ENCODE peak calls at places on chromosomes 2 and 18, in six cellular contexts. B is K562, A is transverse colon, Z is uterus, S is suprapubic skin, W is HCT116. I is an unnamed sample.

GRCh38 chr2:106719222-106719621 is 166.7 kb downstream of the ST6GAL2 start:
- DNase-seq in B (no peak), A (no peak), Z (no peak), S (no peak), W (no peak), I (no peak)

GRCh38 chr2:17076535-17076934 is 410.9 kb upstream of the CYRIA start:
- DNase-seq in B (no peak), A (no peak), Z (no peak), S (no peak), W (no peak), I (no peak)

GRCh38 chr2:86042256-86043168 is 63.2 kb downstream of the POLR1A start:
- DNase-seq in B (no peak), A (no peak), Z (peak), S (peak), W (no peak), I (no peak)

GRCh38 chr2:135226961-135227360 is 174.9 kb downstream of the RAB3GAP1 start:
- DNase-seq in B (no peak), A (no peak), Z (no peak), S (no peak), W (no peak), I (no peak)

GRCh38 chr2:159073256-159073655 is 104.8 kb downstream of the TANC1 start:
- DNase-seq in B (no peak), A (no peak), Z (no peak), S (no peak), W (no peak), I (no peak)

GRCh38 chr18:78416853-78417252 is 562.8 kb upstream of the SALL3 start:
- DNase-seq in B (no peak), A (no peak), Z (no peak), S (no peak), W (no peak), I (no peak)

GRCh38 chr2:56522605-56523089 is 338.9 kb downstream of the CCDC85A start:
- DNase-seq in B (no peak), A (no peak), Z (no peak), S (no peak), W (no peak), I (no peak)

GRCh38 chr18:26335139-26335933 is 109.1 kb downstream of the TAF4B start:
- DNase-seq in B (no peak), A (no peak), Z (no peak), S (no peak), W (no peak), I (no peak)

GRCh38 chr2:227805578-227805977 is 8.1 kb upstream of the CCL20 start:
- DNase-seq in B (no peak), A (no peak), Z (no peak), S (no peak), W (no peak), I (no peak)

GRCh38 chr2:239455436-239456203 is 54.8 kb upstream of the HDAC4 start:
- DNase-seq in B (no peak), A (no peak), Z (no peak), S (no peak), W (no peak), I (peak)

GRCh38 chr2:54988612-54989011 is 61.6 kb downstream of the RTN4 start:
- DNase-seq in B (no peak), A (no peak), Z (no peak), S (no peak), W (no peak), I (no peak)

GRCh38 chr2:64859208-64860161 is 129.7 kb upstream of the SLC1A4 start:
- DNase-seq in B (peak), A (peak), Z (peak), S (peak), W (peak), I (peak)

GRCh38 chr18:58788971-58789797 is 75.5 kb upstream of the ZNF532 start:
- DNase-seq in B (no peak), A (no peak), Z (no peak), S (no peak), W (no peak), I (no peak)

GRCh38 chr2:147500229-147500628 is 344.6 kb upstream of the ACVR2A start:
- DNase-seq in B (no peak), A (no peak), Z (no peak), S (no peak), W (no peak), I (no peak)

GRCh38 chr2:73205611-73206010 is 3.2 kb downstream of the NOTO start:
- DNase-seq in B (no peak), A (no peak), Z (no peak), S (no peak), W (no peak), I (no peak)

GRCh38 chr2:210337159-210337558 is 22.2 kb upstream of the MYL1 start:
- DNase-seq in B (no peak), A (no peak), Z (no peak), S (no peak), W (no peak), I (no peak)

GRCh38 chr2:191382801-191383200 is 137.6 kb downstream of the MYO1B start:
- DNase-seq in B (no peak), A (peak), Z (no peak), S (no peak), W (no peak), I (no peak)

GRCh38 chr18:48666613-48667012 is 127.8 kb downstream of the CTIF start:
- DNase-seq in B (no peak), A (no peak), Z (no peak), S (peak), W (no peak), I (peak)

GRCh38 chr18:48665654-48666053 is 126.8 kb downstream of the CTIF start:
- DNase-seq in B (no peak), A (no peak), Z (no peak), S (peak), W (no peak), I (no peak)

GRCh38 chr18:48669180-48669675 is 130.4 kb downstream of the CTIF start:
- DNase-seq in B (no peak), A (no peak), Z (no peak), S (no peak), W (no peak), I (no peak)

GRCh38 chr18:48668466-48669179 is 129.8 kb downstream of the CTIF start:
- DNase-seq in B (no peak), A (no peak), Z (no peak), S (peak), W (no peak), I (no peak)

GRCh38 chr18:48667276-48668254 is 128.7 kb downstream of the CTIF start:
- DNase-seq in B (no peak), A (no peak), Z (no peak), S (peak), W (no peak), I (peak)
- TF ChIP-seq CTCF in B (peak), A (no peak), Z (no peak), S (no peak), W (peak), I (no peak)

DNA sequence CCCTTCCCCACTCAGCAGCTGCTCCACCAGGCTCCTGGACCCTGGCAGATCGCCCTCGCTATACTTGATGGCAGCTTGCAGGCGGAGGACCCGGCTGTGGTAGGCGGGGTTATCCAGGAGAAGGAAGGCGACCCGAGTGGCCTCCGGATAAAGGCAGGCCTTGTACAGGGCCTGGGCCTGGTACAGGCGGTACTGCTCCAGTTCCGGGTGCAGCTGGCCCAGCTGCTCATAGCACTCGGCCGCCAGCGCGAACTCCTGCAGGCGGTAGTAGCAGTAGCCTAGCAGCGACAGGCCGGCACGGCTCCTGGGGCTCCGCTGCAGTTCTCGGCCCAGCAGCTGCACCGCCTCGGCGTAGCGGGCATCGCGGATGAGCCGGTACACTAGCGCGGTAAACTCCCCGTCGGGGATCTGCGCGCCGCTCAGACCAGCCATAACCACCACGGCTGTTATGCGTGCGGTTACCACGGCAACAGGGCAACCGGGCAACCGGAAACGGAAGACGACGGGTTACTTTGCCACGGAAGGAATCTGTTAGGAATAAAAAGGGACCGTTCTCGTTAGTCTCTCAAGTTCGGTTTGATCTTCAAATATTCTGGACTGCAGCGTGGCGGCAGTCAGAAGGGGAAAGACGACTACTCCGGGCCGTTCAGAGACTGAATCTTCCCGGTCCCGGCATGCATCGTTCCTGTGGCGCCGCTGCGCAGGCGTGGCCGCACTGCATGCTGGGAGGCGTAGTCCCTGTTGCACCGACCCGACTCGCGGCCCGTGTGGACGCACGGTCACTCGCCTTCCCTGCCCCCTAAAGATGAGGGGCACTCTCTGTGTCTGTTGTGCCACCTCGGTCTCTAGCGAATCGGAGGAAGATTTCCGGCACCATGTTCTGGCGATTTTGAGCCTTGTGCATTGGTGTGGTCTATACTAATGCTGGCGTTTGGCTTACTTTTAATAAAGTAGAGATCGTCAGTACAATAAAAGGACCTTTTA is 226.0 kb downstream of the AGPS start:
- DNase-seq in B (peak), A (peak), Z (peak), S (peak), W (peak), I (peak)
- TF ChIP-seq POLR2A in B (peak), A (peak), Z (peak), S (no peak), W (peak), I (no peak)

DNA sequence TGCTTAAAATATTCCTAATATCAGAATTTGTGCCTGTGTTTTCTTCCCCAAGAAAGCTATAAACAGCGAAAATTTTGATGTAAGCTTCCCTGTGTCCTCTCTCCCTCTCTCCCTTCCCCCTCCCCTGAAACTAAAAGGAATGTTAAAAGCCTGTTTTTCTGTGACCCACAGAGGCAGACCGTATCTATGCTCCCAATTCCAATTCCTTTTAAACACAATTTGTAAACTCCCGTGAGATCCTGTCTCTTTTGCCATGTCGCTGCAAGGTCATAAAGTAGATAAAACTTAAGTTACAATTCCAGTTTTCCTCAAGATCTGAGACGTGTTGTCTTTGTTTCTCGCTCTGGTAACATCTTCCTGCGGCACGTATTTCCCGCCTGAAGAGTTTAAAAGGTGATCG is 23.3 kb downstream of the SKA1 start:
- DNase-seq in B (no peak), A (no peak), Z (no peak), S (no peak), W (no peak), I (no peak)
- H3K4me3 ChIP-seq in B (no peak), A (no peak), Z (no peak), S (no peak), W (no peak), I (no peak)

DNA sequence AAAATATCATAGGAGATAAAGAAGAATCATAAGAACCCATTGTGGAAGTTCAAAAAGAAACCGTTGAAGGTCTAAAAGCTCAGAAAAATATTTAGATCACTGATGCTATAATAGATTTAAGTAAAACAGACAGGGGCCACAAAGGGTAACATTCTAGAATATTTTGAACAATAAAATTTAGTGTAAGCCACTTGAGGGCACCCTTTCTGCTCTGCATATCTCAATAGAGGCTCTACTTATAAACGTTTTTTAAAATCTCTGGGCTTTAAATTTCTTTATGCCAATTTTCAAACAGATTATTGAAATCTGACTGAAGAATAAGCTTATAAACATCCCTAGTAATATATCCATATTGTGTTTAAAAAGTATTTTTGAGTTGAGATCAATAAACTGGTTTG is 57.6 kb upstream of the IL1RL1 start:
- DNase-seq in B (no peak), A (no peak), Z (no peak), S (no peak), W (no peak), I (no peak)
- TF ChIP-seq CTCF in B (peak), A (no peak), Z (no peak), S (no peak), W (no peak), I (no peak)

GRCh38 chr2:126907671-126908070 is 9.0 kb downstream of the TEX51 start:
- DNase-seq in B (no peak), A (no peak), Z (no peak), S (peak), W (no peak), I (no peak)

GRCh38 chr2:126910637-126911036 is 11.9 kb downstream of the TEX51 start:
- DNase-seq in B (no peak), A (no peak), Z (no peak), S (no peak), W (no peak), I (no peak)

GRCh38 chr2:126909366-126909765 is 10.7 kb downstream of the TEX51 start:
- DNase-seq in B (no peak), A (no peak), Z (no peak), S (no peak), W (no peak), I (peak)

GRCh38 chr2:126909781-126910180 is 11.1 kb downstream of the TEX51 start:
- DNase-seq in B (no peak), A (no peak), Z (no peak), S (peak), W (no peak), I (peak)

GRCh38 chr2:126908721-126909177 is 10.1 kb downstream of the TEX51 start:
- DNase-seq in B (no peak), A (no peak), Z (no peak), S (peak), W (no peak), I (no peak)
- TF ChIP-seq POLR2A in B (no peak), A (no peak), Z (no peak), S (no peak), W (no peak), I (no peak)

DNA sequence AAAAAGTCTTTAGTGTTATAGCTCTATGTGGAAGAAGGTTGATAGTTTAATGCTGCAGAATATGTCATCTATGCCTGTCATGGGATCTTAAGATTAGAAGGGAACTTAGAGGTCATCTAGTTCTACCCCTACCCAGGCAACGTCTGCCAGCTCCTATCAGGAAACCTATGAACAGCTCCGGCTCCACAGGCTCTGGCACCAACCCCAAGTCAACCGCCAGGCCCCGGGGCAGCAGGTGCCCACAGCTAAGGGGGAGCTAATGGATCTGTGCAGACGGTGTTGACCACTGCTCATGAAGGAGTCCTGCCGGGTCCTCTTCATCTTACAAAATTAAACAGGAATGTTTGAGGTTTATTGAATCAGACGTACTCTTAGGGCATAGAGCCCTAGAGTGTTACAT is 440.8 kb upstream of the KLHL29 start:
- DNase-seq in B (no peak), A (no peak), Z (no peak), S (no peak), W (no peak), I (no peak)
- H3K4me3 ChIP-seq in B (no peak), A (no peak), Z (no peak), S (no peak), W (no peak), I (no peak)

DNA sequence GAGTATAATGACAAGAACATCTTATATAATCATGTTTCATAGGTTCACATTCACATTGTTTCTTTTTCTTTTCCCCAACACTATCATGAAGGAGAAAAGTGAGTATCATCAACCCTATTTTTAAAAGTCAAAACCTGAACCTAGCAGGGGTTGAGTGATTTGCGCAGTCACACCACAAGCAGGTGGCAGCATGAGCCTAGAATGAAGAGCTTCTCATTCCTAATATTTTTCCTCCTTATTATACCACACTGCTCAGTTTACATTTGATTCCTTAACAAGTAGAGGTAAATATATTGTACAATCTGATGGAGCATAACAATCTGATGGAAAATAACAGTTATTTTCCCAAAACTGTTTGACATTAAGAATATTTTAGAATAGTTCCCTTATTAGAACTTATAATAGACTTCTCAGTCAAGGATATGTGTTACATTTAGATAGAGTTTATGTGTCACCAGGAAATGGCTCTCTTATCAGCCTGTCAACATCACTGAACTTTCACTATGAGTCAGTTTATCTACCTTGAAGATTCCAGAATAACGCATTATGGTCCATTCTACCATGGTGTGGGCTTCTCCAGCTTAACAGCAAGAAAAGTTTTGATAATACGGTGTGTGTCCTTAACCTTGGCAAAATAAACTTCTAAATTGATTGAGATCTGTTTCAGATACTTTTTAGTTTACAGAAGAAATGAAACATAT is 119.5 kb downstream of the NEB start:
- DNase-seq in B (no peak), A (no peak), Z (no peak), S (no peak), W (no peak), I (no peak)
- TF ChIP-seq CTCF in B (peak), A (no peak), Z (no peak), S (no peak), W (no peak), I (no peak)

DNA sequence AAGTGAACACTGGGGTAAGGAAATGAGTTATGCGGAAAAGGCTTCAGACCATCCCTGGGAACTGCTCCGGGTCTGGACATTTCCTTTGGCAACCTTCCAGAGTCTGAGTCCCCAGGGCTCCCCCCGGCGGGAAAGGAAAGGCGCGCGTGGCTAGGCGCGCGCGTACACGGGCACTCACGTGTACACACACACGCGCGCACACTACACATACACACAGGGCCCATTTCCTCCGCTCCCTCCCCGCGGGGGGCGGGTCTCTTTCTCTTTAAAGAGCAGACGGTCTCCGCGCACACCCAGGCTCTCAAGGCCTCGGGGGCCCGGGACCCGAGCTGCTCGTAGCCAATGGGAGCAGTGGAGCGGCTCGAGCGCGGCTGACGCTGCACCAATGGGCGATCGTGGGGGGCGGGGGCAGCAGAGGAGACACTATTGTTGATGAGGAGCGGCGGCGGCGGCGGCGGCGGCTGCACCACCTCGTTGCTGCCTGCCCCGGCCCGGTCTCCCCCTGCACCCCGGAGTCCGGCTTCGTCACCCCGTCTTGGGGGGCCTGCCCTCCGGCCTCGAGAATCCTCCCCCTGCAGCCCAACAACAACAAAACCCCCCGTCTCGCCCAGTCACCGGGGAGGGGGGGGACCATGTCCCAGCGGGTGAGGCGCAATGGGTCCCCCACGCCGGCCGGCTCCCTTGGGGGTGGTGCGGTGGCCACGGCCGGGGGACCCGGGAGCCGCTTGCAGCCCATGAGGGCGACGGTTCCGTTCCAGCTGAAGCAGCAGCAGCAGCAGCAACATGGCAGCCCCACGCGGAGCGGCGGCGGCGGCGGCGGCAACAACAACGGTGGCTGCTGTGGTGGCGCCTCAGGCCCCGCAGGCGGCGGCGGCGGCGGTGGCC is at the start of gene FAM117B:
- DNase-seq in B (peak), A (peak), Z (peak), S (peak), W (peak), I (peak)
- TF ChIP-seq POLR2A in B (peak), A (peak), Z (peak), S (no peak), W (peak), I (no peak)

I was measured in lower leg skin.